ENCODE peak calls at places on chromosomes 7 and 10, in nine cellular contexts. One of them, this sample, is unnamed.

GRCh38 chr10:64396105-64396504 is 874.9 kb downstream of the REEP3 start:
- DNase-seq in EL: peak; percentile 58
- DNase-seq in NCI-H2081: no peak
- DNase-seq in activated CD4-positive, alpha-beta T cell treated with anti-CD3 and anti-CD28 coated beads for 24 hours: no peak
- DNase-seq in tibial artery: no peak
- DNase-seq in IMR-90: peak; percentile 55
- DNase-seq in amygdala: no peak
- DNase-seq in activated CD8-positive, alpha-beta T cell treated with anti-CD3 and anti-CD28 coated beads for 36 hours: no peak
- DNase-seq in HAP-1: no peak
- DNase-seq in this sample: no peak

GRCh38 chr7:46071601-46072000 is 150.5 kb upstream of the IGFBP3 start:
- DNase-seq in NCI-H2081: no peak
- DNase-seq in amygdala: no peak
- DNase-seq in IMR-90: peak; percentile 16
- DNase-seq in EL: peak; percentile 36
- DNase-seq in activated CD4-positive, alpha-beta T cell treated with anti-CD3 and anti-CD28 coated beads for 24 hours: no peak
- DNase-seq in HAP-1: no peak
- DNase-seq in activated CD8-positive, alpha-beta T cell treated with anti-CD3 and anti-CD28 coated beads for 36 hours: no peak
- DNase-seq in tibial artery: no peak
- DNase-seq in this sample: no peak

GRCh38 chr10:112510384-112510783 is 63.4 kb downstream of the VTI1A start:
- DNase-seq in tibial artery: no peak
- DNase-seq in activated CD8-positive, alpha-beta T cell treated with anti-CD3 and anti-CD28 coated beads for 36 hours: peak; percentile 60
- DNase-seq in IMR-90: no peak
- DNase-seq in HAP-1: no peak
- DNase-seq in amygdala: no peak
- DNase-seq in activated CD4-positive, alpha-beta T cell treated with anti-CD3 and anti-CD28 coated beads for 24 hours: no peak
- DNase-seq in NCI-H2081: no peak
- DNase-seq in EL: no peak
- DNase-seq in this sample: no peak

GRCh38 chr10:118106426-118106825 is 59.7 kb upstream of the RAB11FIP2 start:
- DNase-seq in NCI-H2081: no peak
- DNase-seq in activated CD4-positive, alpha-beta T cell treated with anti-CD3 and anti-CD28 coated beads for 24 hours: no peak
- DNase-seq in tibial artery: no peak
- DNase-seq in IMR-90: peak; percentile 21
- DNase-seq in EL: peak; percentile 16
- DNase-seq in amygdala: no peak
- DNase-seq in activated CD8-positive, alpha-beta T cell treated with anti-CD3 and anti-CD28 coated beads for 36 hours: peak; percentile 4
- DNase-seq in HAP-1: peak; percentile 25
- DNase-seq in this sample: peak; percentile 34

GRCh38 chr10:84659027-84659426 is 330.6 kb downstream of the CCSER2 start:
- DNase-seq in HAP-1: no peak
- DNase-seq in activated CD4-positive, alpha-beta T cell treated with anti-CD3 and anti-CD28 coated beads for 24 hours: no peak
- DNase-seq in IMR-90: no peak
- DNase-seq in tibial artery: no peak
- DNase-seq in EL: no peak
- DNase-seq in amygdala: no peak
- DNase-seq in NCI-H2081: no peak
- DNase-seq in activated CD8-positive, alpha-beta T cell treated with anti-CD3 and anti-CD28 coated beads for 36 hours: no peak
- DNase-seq in this sample: no peak

GRCh38 chr7:101882595-101883564 is 65.5 kb downstream of the CUX1 start:
- DNase-seq in tibial artery: peak; percentile 94
- DNase-seq in EL: peak; percentile 100
- DNase-seq in activated CD4-positive, alpha-beta T cell treated with anti-CD3 and anti-CD28 coated beads for 24 hours: no peak
- DNase-seq in HAP-1: no peak
- DNase-seq in IMR-90: peak; percentile 100
- DNase-seq in amygdala: peak; percentile 32
- DNase-seq in NCI-H2081: peak; percentile 92
- DNase-seq in activated CD8-positive, alpha-beta T cell treated with anti-CD3 and anti-CD28 coated beads for 36 hours: no peak
- DNase-seq in this sample: peak; percentile 40

GRCh38 chr7:104130726-104131125 is 77.1 kb downstream of the ORC5 start:
- DNase-seq in amygdala: no peak
- DNase-seq in HAP-1: no peak
- DNase-seq in NCI-H2081: no peak
- DNase-seq in tibial artery: no peak
- DNase-seq in activated CD4-positive, alpha-beta T cell treated with anti-CD3 and anti-CD28 coated beads for 24 hours: no peak
- DNase-seq in EL: no peak
- DNase-seq in activated CD8-positive, alpha-beta T cell treated with anti-CD3 and anti-CD28 coated beads for 36 hours: no peak
- DNase-seq in IMR-90: no peak
- DNase-seq in this sample: no peak

GRCh38 chr7:50379082-50379481 is 71.1 kb downstream of the FIGNL1 start:
- DNase-seq in activated CD4-positive, alpha-beta T cell treated with anti-CD3 and anti-CD28 coated beads for 24 hours: no peak
- DNase-seq in EL: no peak
- DNase-seq in IMR-90: no peak
- DNase-seq in NCI-H2081: peak; percentile 72
- DNase-seq in amygdala: no peak
- DNase-seq in tibial artery: no peak
- DNase-seq in activated CD8-positive, alpha-beta T cell treated with anti-CD3 and anti-CD28 coated beads for 36 hours: no peak
- DNase-seq in HAP-1: no peak
- DNase-seq in this sample: peak; percentile 42

GRCh38 chr10:62063795-62064472 is 162.4 kb downstream of the ARID5B start:
- DNase-seq in amygdala: no peak
- DNase-seq in activated CD8-positive, alpha-beta T cell treated with anti-CD3 and anti-CD28 coated beads for 36 hours: no peak
- DNase-seq in NCI-H2081: no peak
- DNase-seq in activated CD4-positive, alpha-beta T cell treated with anti-CD3 and anti-CD28 coated beads for 24 hours: no peak
- DNase-seq in HAP-1: no peak
- DNase-seq in IMR-90: peak; percentile 65
- DNase-seq in EL: no peak
- DNase-seq in tibial artery: peak; percentile 59
- DNase-seq in this sample: no peak

GRCh38 chr7:108455524-108455832 is 758 bp downstream of the NRCAM start:
- DNase-seq in tibial artery: no peak
- DNase-seq in HAP-1: no peak
- DNase-seq in NCI-H2081: peak; percentile 64
- DNase-seq in activated CD4-positive, alpha-beta T cell treated with anti-CD3 and anti-CD28 coated beads for 24 hours: no peak
- DNase-seq in EL: no peak
- DNase-seq in IMR-90: no peak
- DNase-seq in activated CD8-positive, alpha-beta T cell treated with anti-CD3 and anti-CD28 coated beads for 36 hours: peak; percentile 39
- DNase-seq in amygdala: no peak
- DNase-seq in this sample: peak; percentile 30

GRCh38 chr10:77195101-77195500 is 442.5 kb downstream of the KCNMA1 start:
- DNase-seq in IMR-90: peak; percentile 90
- DNase-seq in EL: peak; percentile 93
- DNase-seq in amygdala: no peak
- DNase-seq in NCI-H2081: no peak
- DNase-seq in activated CD8-positive, alpha-beta T cell treated with anti-CD3 and anti-CD28 coated beads for 36 hours: no peak
- DNase-seq in activated CD4-positive, alpha-beta T cell treated with anti-CD3 and anti-CD28 coated beads for 24 hours: no peak
- DNase-seq in HAP-1: no peak
- DNase-seq in tibial artery: peak; percentile 50
- DNase-seq in this sample: no peak

GRCh38 chr10:76191371-76191770 is 759.9 kb downstream of the LRMDA start:
- DNase-seq in activated CD8-positive, alpha-beta T cell treated with anti-CD3 and anti-CD28 coated beads for 36 hours: no peak
- DNase-seq in amygdala: no peak
- DNase-seq in IMR-90: no peak
- DNase-seq in EL: no peak
- DNase-seq in activated CD4-positive, alpha-beta T cell treated with anti-CD3 and anti-CD28 coated beads for 24 hours: no peak
- DNase-seq in tibial artery: no peak
- DNase-seq in NCI-H2081: peak; percentile 8
- DNase-seq in HAP-1: no peak
- DNase-seq in this sample: no peak

GRCh38 chr10:79401015-79401921 is 44.2 kb downstream of the ZCCHC24 start:
- DNase-seq in tibial artery: peak; percentile 79
- DNase-seq in amygdala: no peak
- DNase-seq in activated CD8-positive, alpha-beta T cell treated with anti-CD3 and anti-CD28 coated beads for 36 hours: no peak
- DNase-seq in IMR-90: peak; percentile 49
- DNase-seq in NCI-H2081: no peak
- DNase-seq in activated CD4-positive, alpha-beta T cell treated with anti-CD3 and anti-CD28 coated beads for 24 hours: no peak
- DNase-seq in HAP-1: no peak
- DNase-seq in EL: no peak
- DNase-seq in this sample: peak; percentile 61

GRCh38 chr10:78524941-78525340 is 491.3 kb downstream of the RPS24 start:
- DNase-seq in amygdala: no peak
- DNase-seq in tibial artery: no peak
- DNase-seq in EL: no peak
- DNase-seq in activated CD8-positive, alpha-beta T cell treated with anti-CD3 and anti-CD28 coated beads for 36 hours: no peak
- DNase-seq in IMR-90: no peak
- DNase-seq in NCI-H2081: peak; percentile 76
- DNase-seq in HAP-1: no peak
- DNase-seq in activated CD4-positive, alpha-beta T cell treated with anti-CD3 and anti-CD28 coated beads for 24 hours: no peak
- DNase-seq in this sample: no peak

GRCh38 chr7:152459724-152460251 is 24.0 kb upstream of the KMT2C start:
- DNase-seq in HAP-1: peak; percentile 36
- DNase-seq in tibial artery: peak; percentile 35
- DNase-seq in EL: peak; percentile 84
- DNase-seq in amygdala: no peak
- DNase-seq in activated CD8-positive, alpha-beta T cell treated with anti-CD3 and anti-CD28 coated beads for 36 hours: no peak
- DNase-seq in activated CD4-positive, alpha-beta T cell treated with anti-CD3 and anti-CD28 coated beads for 24 hours: no peak
- DNase-seq in NCI-H2081: peak; percentile 76
- DNase-seq in IMR-90: peak; percentile 40
- DNase-seq in this sample: no peak

GRCh38 chr10:129319934-129320333 is 147.1 kb upstream of the MGMT start:
- DNase-seq in NCI-H2081: no peak
- DNase-seq in activated CD8-positive, alpha-beta T cell treated with anti-CD3 and anti-CD28 coated beads for 36 hours: no peak
- DNase-seq in activated CD4-positive, alpha-beta T cell treated with anti-CD3 and anti-CD28 coated beads for 24 hours: no peak
- DNase-seq in HAP-1: no peak
- DNase-seq in IMR-90: no peak
- DNase-seq in tibial artery: no peak
- DNase-seq in amygdala: no peak
- DNase-seq in EL: no peak
- DNase-seq in this sample: no peak

GRCh38 chr7:107995184-107996071 is 7.5 kb downstream of the LAMB1 start:
- DNase-seq in IMR-90: peak; percentile 85
- DNase-seq in activated CD4-positive, alpha-beta T cell treated with anti-CD3 and anti-CD28 coated beads for 24 hours: no peak
- DNase-seq in amygdala: no peak
- DNase-seq in activated CD8-positive, alpha-beta T cell treated with anti-CD3 and anti-CD28 coated beads for 36 hours: no peak
- DNase-seq in EL: peak; percentile 89
- DNase-seq in tibial artery: no peak
- DNase-seq in NCI-H2081: peak; percentile 41
- DNase-seq in HAP-1: peak; percentile 78
- DNase-seq in this sample: peak; percentile 51

GRCh38 chr7:88377421-88377820 is 70.7 kb upstream of the STEAP4 start:
- DNase-seq in HAP-1: peak; percentile 38
- DNase-seq in EL: no peak
- DNase-seq in IMR-90: no peak
- DNase-seq in NCI-H2081: peak; percentile 34
- DNase-seq in activated CD4-positive, alpha-beta T cell treated with anti-CD3 and anti-CD28 coated beads for 24 hours: no peak
- DNase-seq in activated CD8-positive, alpha-beta T cell treated with anti-CD3 and anti-CD28 coated beads for 36 hours: no peak
- DNase-seq in tibial artery: no peak
- DNase-seq in amygdala: no peak
- DNase-seq in this sample: no peak

GRCh38 chr7:116447436-116447835 is 52.1 kb upstream of the CAV2 start:
- DNase-seq in activated CD4-positive, alpha-beta T cell treated with anti-CD3 and anti-CD28 coated beads for 24 hours: no peak
- DNase-seq in tibial artery: no peak
- DNase-seq in EL: no peak
- DNase-seq in HAP-1: no peak
- DNase-seq in IMR-90: no peak
- DNase-seq in amygdala: no peak
- DNase-seq in activated CD8-positive, alpha-beta T cell treated with anti-CD3 and anti-CD28 coated beads for 36 hours: no peak
- DNase-seq in NCI-H2081: no peak
- DNase-seq in this sample: no peak

GRCh38 chr7:50783801-50784507 is 1.3 kb upstream of the GRB10 start:
- DNase-seq in NCI-H2081: no peak
- DNase-seq in HAP-1: no peak
- DNase-seq in activated CD8-positive, alpha-beta T cell treated with anti-CD3 and anti-CD28 coated beads for 36 hours: no peak
- DNase-seq in activated CD4-positive, alpha-beta T cell treated with anti-CD3 and anti-CD28 coated beads for 24 hours: no peak
- DNase-seq in IMR-90: peak; percentile 29
- DNase-seq in EL: peak; percentile 34
- DNase-seq in tibial artery: no peak
- DNase-seq in amygdala: no peak
- DNase-seq in this sample: no peak

GRCh38 chr7:107865956-107866775 is 24.8 kb upstream of the DLD start:
- DNase-seq in HAP-1: peak; percentile 45
- DNase-seq in IMR-90: no peak
- DNase-seq in activated CD8-positive, alpha-beta T cell treated with anti-CD3 and anti-CD28 coated beads for 36 hours: peak; percentile 69
- DNase-seq in NCI-H2081: no peak
- DNase-seq in activated CD4-positive, alpha-beta T cell treated with anti-CD3 and anti-CD28 coated beads for 24 hours: no peak
- DNase-seq in amygdala: no peak
- DNase-seq in EL: no peak
- DNase-seq in tibial artery: no peak
- DNase-seq in this sample: no peak

GRCh38 chr7:103851357-103851756 is 138.1 kb downstream of the RELN start:
- DNase-seq in NCI-H2081: no peak
- DNase-seq in IMR-90: peak; percentile 53
- DNase-seq in activated CD4-positive, alpha-beta T cell treated with anti-CD3 and anti-CD28 coated beads for 24 hours: no peak
- DNase-seq in activated CD8-positive, alpha-beta T cell treated with anti-CD3 and anti-CD28 coated beads for 36 hours: no peak
- DNase-seq in HAP-1: no peak
- DNase-seq in tibial artery: no peak
- DNase-seq in EL: peak; percentile 10
- DNase-seq in amygdala: no peak
- DNase-seq in this sample: no peak

GRCh38 chr7:141167376-141167964 is 93.6 kb downstream of the TMEM178B start:
- DNase-seq in activated CD4-positive, alpha-beta T cell treated with anti-CD3 and anti-CD28 coated beads for 24 hours: no peak
- DNase-seq in NCI-H2081: no peak
- DNase-seq in amygdala: no peak
- DNase-seq in IMR-90: no peak
- DNase-seq in EL: no peak
- DNase-seq in tibial artery: no peak
- DNase-seq in HAP-1: no peak
- DNase-seq in activated CD8-positive, alpha-beta T cell treated with anti-CD3 and anti-CD28 coated beads for 36 hours: no peak
- DNase-seq in this sample: no peak

GRCh38 chr7:80098795-80099194 is 35.8 kb upstream of the GNAI1 start:
- DNase-seq in IMR-90: no peak
- DNase-seq in activated CD4-positive, alpha-beta T cell treated with anti-CD3 and anti-CD28 coated beads for 24 hours: no peak
- DNase-seq in amygdala: no peak
- DNase-seq in tibial artery: no peak
- DNase-seq in NCI-H2081: no peak
- DNase-seq in HAP-1: no peak
- DNase-seq in activated CD8-positive, alpha-beta T cell treated with anti-CD3 and anti-CD28 coated beads for 36 hours: no peak
- DNase-seq in EL: no peak
- DNase-seq in this sample: no peak

GRCh38 chr7:15684834-15685233 is 1.6 kb downstream of the MEOX2 start:
- DNase-seq in activated CD4-positive, alpha-beta T cell treated with anti-CD3 and anti-CD28 coated beads for 24 hours: no peak
- DNase-seq in IMR-90: no peak
- DNase-seq in tibial artery: peak; percentile 54
- DNase-seq in NCI-H2081: peak; percentile 68
- DNase-seq in EL: no peak
- DNase-seq in HAP-1: no peak
- DNase-seq in amygdala: no peak
- DNase-seq in activated CD8-positive, alpha-beta T cell treated with anti-CD3 and anti-CD28 coated beads for 36 hours: no peak
- DNase-seq in this sample: no peak

GRCh38 chr7:130141161-130141857 is 63.9 kb downstream of the TMEM209 start:
- DNase-seq in amygdala: peak; percentile 44
- DNase-seq in IMR-90: peak; percentile 73
- DNase-seq in HAP-1: no peak
- DNase-seq in activated CD4-positive, alpha-beta T cell treated with anti-CD3 and anti-CD28 coated beads for 24 hours: peak; percentile 16
- DNase-seq in EL: no peak
- DNase-seq in NCI-H2081: no peak
- DNase-seq in tibial artery: peak; percentile 64
- DNase-seq in activated CD8-positive, alpha-beta T cell treated with anti-CD3 and anti-CD28 coated beads for 36 hours: peak; percentile 64
- DNase-seq in this sample: no peak